ENCODE peak calls at places on chromosomes 1 and 21, in five cellular contexts. P is mesendoderm, Q is trophoblast cell, X is IMR-90, I is H9. S is an unnamed sample.

GRCh38 chr1:7474786-7475502 is 296.2 kb upstream of the VAMP3 start:
- DNase-seq in P (peak; percentile 43), Q (no peak), X (no peak), I (no peak), S (no peak)

GRCh38 chr1:4716406-4716805 is 62.0 kb downstream of the AJAP1 start:
- DNase-seq in P (no peak), Q (no peak), X (no peak), I (no peak), S (no peak)

GRCh38 chr21:15183712-15184353 is 119.0 kb upstream of the NRIP1 start:
- DNase-seq in P (no peak), Q (no peak), X (no peak), I (no peak), S (no peak)

GRCh38 chr1:67214420-67215174 is 48.3 kb downstream of the IL23R start:
- DNase-seq in P (peak; percentile 19), Q (peak; percentile 32), X (peak; percentile 29), I (no peak), S (no peak)

GRCh38 chr1:25556132-25556670 is 12.8 kb downstream of the LDLRAP1 start:
- DNase-seq in P (no peak), Q (no peak), X (no peak), I (no peak), S (no peak)

GRCh38 chr1:42335050-42335808 is at the start of gene FOXJ3:
- DNase-seq in P (peak; percentile 99), Q (peak; percentile 89), X (peak; percentile 96), I (peak; percentile 95), S (peak; percentile 96)

GRCh38 chr1:94299627-94300552 is 62.5 kb upstream of the ARHGAP29 start:
- DNase-seq in P (peak; percentile 98), Q (peak; percentile 51), X (peak; percentile 49), I (peak; percentile 37), S (peak; percentile 14)

GRCh38 chr1:156481527-156481926 is 19.0 kb downstream of the MEF2D start:
- DNase-seq in P (no peak), Q (no peak), X (no peak), I (no peak), S (no peak)

GRCh38 chr1:54218883-54219687 is 19.1 kb downstream of the MRPL37 start:
- DNase-seq in P (no peak), Q (no peak), X (peak; percentile 16), I (no peak), S (no peak)

GRCh38 chr1:1627842-1628655 is 3.9 kb upstream of the MMP23B start:
- DNase-seq in P (no peak), Q (no peak), X (no peak), I (peak; percentile 28), S (no peak)

GRCh38 chr1:210222288-210223006 is 10.1 kb upstream of the SERTAD4 start:
- DNase-seq in P (peak; percentile 91), Q (no peak), X (no peak), I (peak; percentile 58), S (no peak)

GRCh38 chr1:54583307-54583686 is 35.3 kb downstream of the ACOT11 start:
- DNase-seq in P (no peak), Q (no peak), X (no peak), I (no peak), S (no peak)

GRCh38 chr1:61606448-61607312 is 118.3 kb downstream of the TM2D1 start:
- DNase-seq in P (no peak), Q (no peak), X (no peak), I (no peak), S (no peak)

GRCh38 chr1:62117416-62117815 is 77.2 kb upstream of the L1TD1 start:
- DNase-seq in P (no peak), Q (no peak), X (no peak), I (no peak), S (no peak)

GRCh38 chr1:77538956-77539509 is 143.4 kb downstream of the ZZZ3 start:
- DNase-seq in P (no peak), Q (peak; percentile 77), X (peak; percentile 93), I (no peak), S (no peak)

GRCh38 chr1:241702436-241702835 is 50.4 kb downstream of the WDR64 start:
- DNase-seq in P (no peak), Q (peak; percentile 63), X (peak; percentile 26), I (no peak), S (no peak)

GRCh38 chr21:45618287-45618686 is 25.2 kb upstream of the PCBP3 start:
- DNase-seq in P (no peak), Q (no peak), X (peak; percentile 47), I (peak; percentile 16), S (no peak)

GRCh38 chr1:165179306-165179705 is 177.2 kb downstream of the LMX1A start:
- DNase-seq in P (no peak), Q (no peak), X (no peak), I (no peak), S (no peak)

GRCh38 chr1:36137776-36138175 is 11.5 kb downstream of the TRAPPC3 start:
- DNase-seq in P (no peak), Q (no peak), X (no peak), I (no peak), S (no peak)

GRCh38 chr1:94746635-94747525 is 73.3 kb upstream of the SLC44A3 start:
- DNase-seq in P (no peak), Q (peak; percentile 88), X (no peak), I (no peak), S (no peak)

GRCh38 chr1:3481836-3482589 is 27.5 kb downstream of the ARHGEF16 start:
- DNase-seq in P (peak; percentile 50), Q (peak; percentile 91), X (no peak), I (no peak), S (no peak)

GRCh38 chr1:15838721-15839120 is 8.8 kb upstream of the SPEN start:
- DNase-seq in P (no peak), Q (no peak), X (no peak), I (no peak), S (no peak)

GRCh38 chr1:162548170-162548569 is 13.4 kb upstream of the UAP1 start:
- DNase-seq in P (no peak), Q (no peak), X (peak; percentile 54), I (no peak), S (no peak)

GRCh38 chr1:195733408-195733807 is 874.8 kb downstream of the KCNT2 start:
- DNase-seq in P (no peak), Q (no peak), X (no peak), I (no peak), S (no peak)

GRCh38 chr1:46830665-46831322 is 31.9 kb downstream of the CYP4B1 start:
- DNase-seq in P (no peak), Q (no peak), X (no peak), I (no peak), S (no peak)

GRCh38 chr1:245074232-245074747 is 80.5 kb upstream of the KIF26B start:
- DNase-seq in P (no peak), Q (no peak), X (peak; percentile 74), I (no peak), S (peak; percentile 15)

GRCh38 chr1:88847618-88848017 is 43.7 kb downstream of the GTF2B start:
- DNase-seq in P (peak; percentile 45), Q (no peak), X (no peak), I (peak; percentile 37), S (peak; percentile 72)

GRCh38 chr1:233614173-233614742 is 352 bp downstream of the KCNK1 start:
- DNase-seq in P (peak; percentile 85), Q (peak; percentile 78), X (peak; percentile 19), I (peak; percentile 70), S (peak; percentile 6)

GRCh38 chr1:246552110-246552509 is 14.0 kb downstream of the TFB2M start:
- DNase-seq in P (no peak), Q (no peak), X (no peak), I (no peak), S (no peak)

GRCh38 chr1:163172596-163172995 is 30.1 kb downstream of the RGS5 start:
- DNase-seq in P (no peak), Q (no peak), X (no peak), I (no peak), S (no peak)

GRCh38 chr1:2132222-2133038 is 62.1 kb downstream of the FAAP20 start:
- DNase-seq in P (peak; percentile 75), Q (peak; percentile 87), X (peak; percentile 85), I (peak; percentile 79), S (peak; percentile 35)

GRCh38 chr1:29698033-29698432 is 461.7 kb downstream of the PTPRU start:
- DNase-seq in P (peak; percentile 86), Q (no peak), X (peak; percentile 59), I (peak; percentile 83), S (peak; percentile 57)

GRCh38 chr1:21933397-21934248 is 3.5 kb downstream of the HSPG2 start:
- DNase-seq in P (peak; percentile 81), Q (no peak), X (no peak), I (peak; percentile 82), S (no peak)
- H3K4ac ChIP-seq in P (no peak overlapping the region), Q (peak overlapping the region; percentile 66), X (peak overlapping the region; percentile 86), I (no peak overlapping the region), S (no peak overlapping the region)

DNA sequence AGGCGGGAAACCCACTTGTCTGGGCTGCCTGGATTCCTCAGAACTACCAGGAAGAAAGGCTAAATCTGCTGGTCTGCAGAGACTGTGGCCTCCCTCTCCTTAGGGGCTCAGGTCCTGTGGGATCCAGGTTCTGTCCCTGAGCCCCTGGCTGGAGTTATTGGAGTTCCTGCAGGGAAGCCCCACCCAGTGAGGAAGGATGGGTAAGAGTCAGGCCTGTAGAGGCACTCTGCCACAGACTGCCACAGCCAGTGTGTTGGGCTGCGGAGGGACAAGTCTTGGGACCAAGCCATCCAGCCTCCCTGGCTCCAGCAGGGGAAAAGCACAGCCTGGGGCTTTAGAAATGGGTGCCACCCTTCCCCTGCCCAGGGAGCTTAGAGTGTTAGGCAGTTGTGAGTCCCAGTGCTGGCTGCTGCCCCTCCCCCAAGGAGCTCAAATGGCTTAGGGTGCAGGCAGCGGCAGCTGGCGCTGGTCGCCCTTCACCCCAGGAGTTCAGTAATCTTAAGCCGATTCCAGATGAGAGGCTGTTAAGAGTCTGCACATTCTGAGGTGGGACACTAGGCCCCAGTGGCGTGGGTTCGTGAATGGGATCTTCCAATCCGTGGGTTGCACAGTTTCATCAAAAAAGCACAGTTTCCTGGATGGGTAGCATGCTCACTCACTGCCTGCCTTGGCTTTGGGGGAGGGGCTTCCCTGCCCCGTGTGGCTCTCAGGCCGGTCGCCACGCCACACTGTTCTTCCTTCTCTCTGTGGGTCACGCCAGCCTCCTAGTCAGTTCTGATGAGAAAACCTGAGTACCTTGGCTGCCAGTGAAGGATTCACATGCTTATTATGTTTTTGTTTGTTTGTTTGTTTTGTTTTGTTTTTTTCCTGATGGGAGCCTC is 57.6 kb upstream of the FMO3 start:
- DNase-seq in P (peak; percentile 25), Q (no peak), X (no peak), I (peak; percentile 55), S (no peak)
- H3K4ac ChIP-seq in P (no peak overlapping the region), Q (no peak overlapping the region), X (no peak overlapping the region), I (no peak overlapping the region), S (no peak overlapping the region)

GRCh38 chr21:22174746-22175145 is 1176.5 kb downstream of the NCAM2 start:
- DNase-seq in P (no peak), Q (no peak), X (no peak), I (no peak), S (no peak)
- H3K4ac ChIP-seq in P (no peak overlapping the region), Q (no peak overlapping the region), X (no peak overlapping the region), I (no peak overlapping the region), S (no peak overlapping the region)

DNA sequence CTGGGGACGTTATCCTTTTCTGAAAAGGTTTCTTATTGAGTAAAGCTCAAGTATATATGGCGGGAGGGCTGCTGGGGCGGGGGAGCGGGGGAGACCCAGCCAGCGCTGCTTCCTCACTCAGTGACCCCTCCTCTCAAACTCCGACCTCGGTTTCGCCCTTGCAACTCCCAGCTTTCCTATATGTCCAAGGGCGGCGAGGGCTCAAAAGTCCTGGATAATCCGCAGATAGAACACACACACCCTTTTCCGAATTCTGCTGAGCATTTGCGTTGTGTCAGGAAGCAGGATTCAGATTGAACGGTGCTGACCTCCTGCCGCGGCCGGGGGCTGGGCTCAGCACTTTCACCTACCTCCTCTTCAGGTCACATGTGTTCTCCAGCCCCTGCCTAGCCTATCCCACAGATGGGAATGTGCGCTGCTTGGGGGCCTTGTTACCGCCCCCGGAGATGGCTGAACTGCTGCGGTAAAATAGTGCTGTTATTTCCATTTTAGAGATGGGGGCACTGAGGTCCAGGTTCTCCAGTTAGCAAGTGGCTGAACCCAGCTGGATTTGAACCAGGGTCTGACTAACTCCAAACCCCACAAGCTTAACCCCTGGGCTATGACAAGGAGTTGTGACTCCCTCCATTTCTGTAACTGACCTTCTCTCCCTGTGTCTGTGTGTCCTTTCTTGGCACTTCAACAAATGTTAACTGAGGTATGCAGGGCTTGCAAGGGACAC is 795 bp upstream of the AHDC1 start:
- DNase-seq in P (peak; percentile 73), Q (no peak), X (no peak), I (peak; percentile 77), S (no peak)
- H3K4ac ChIP-seq in P (no peak overlapping the region), Q (peak overlapping the region; percentile 20), X (no peak overlapping the region), I (no peak overlapping the region), S (no peak overlapping the region)